ENCODE peak calls at places on chromosomes 3 and 15, in six cellular contexts. J, G, W, B, X and K are unnamed samples.

GRCh38 chr3:108608750-108609149 is 19.2 kb downstream of the DZIP3 start:
- DNase-seq in J (no peak), G (no peak), W (no peak), B (no peak), X (no peak), K (no peak)

GRCh38 chr3:3766140-3766539 is 33.1 kb upstream of the LRRN1 start:
- DNase-seq in J (no peak), G (no peak), W (no peak), B (no peak), X (no peak), K (no peak)

GRCh38 chr3:86748015-86748414 is 242.9 kb downstream of the VGLL3 start:
- DNase-seq in J (no peak), G (no peak), W (no peak), B (no peak), X (no peak), K (no peak)

GRCh38 chr15:76313731-76314130 is 2.5 kb upstream of the ETFA start:
- DNase-seq in J (no peak), G (no peak), W (no peak), B (no peak), X (no peak), K (no peak)

GRCh38 chr3:60303160-60303559 is 948.1 kb downstream of the FHIT start:
- DNase-seq in J (no peak), G (no peak), W (no peak), B (no peak), X (no peak), K (no peak)

GRCh38 chr3:86554346-86554745 is 436.6 kb downstream of the VGLL3 start:
- DNase-seq in J (no peak), G (peak), W (no peak), B (no peak), X (no peak), K (no peak)

GRCh38 chr3:55330355-55330754 is 156.8 kb downstream of the WNT5A start:
- DNase-seq in J (no peak), G (peak), W (no peak), B (no peak), X (no peak), K (no peak)

GRCh38 chr15:64842099-64842940 is 605 bp downstream of the PLEKHO2 start:
- DNase-seq in J (no peak), G (peak), W (peak), B (no peak), X (no peak), K (no peak)

GRCh38 chr3:141303481-141304223 is 64.7 kb upstream of the ZBTB38 start:
- DNase-seq in J (peak), G (peak), W (peak), B (peak), X (no peak), K (peak)

GRCh38 chr3:101744811-101745210 is 20.4 kb downstream of the CEP97 start:
- DNase-seq in J (no peak), G (no peak), W (no peak), B (no peak), X (no peak), K (no peak)

GRCh38 chr3:111333642-111334041 is 208.4 kb upstream of the CD96 start:
- DNase-seq in J (no peak), G (peak), W (no peak), B (no peak), X (no peak), K (no peak)

GRCh38 chr15:43410572-43411214 is 39.8 kb downstream of the TUBGCP4 start:
- DNase-seq in J (no peak), G (peak), W (no peak), B (no peak), X (no peak), K (no peak)

GRCh38 chr15:27831384-27832262 is 267.5 kb downstream of the OCA2 start:
- DNase-seq in J (no peak), G (no peak), W (no peak), B (no peak), X (no peak), K (no peak)

GRCh38 chr3:160038862-160039562 is 50.4 kb downstream of the IL12A start:
- DNase-seq in J (no peak), G (no peak), W (no peak), B (peak), X (no peak), K (no peak)

GRCh38 chr3:113896930-113897329 is 50.9 kb upstream of the ZDHHC23 start:
- DNase-seq in J (no peak), G (no peak), W (no peak), B (no peak), X (no peak), K (no peak)

GRCh38 chr3:69013256-69014021 is at the start of gene EOGT:
- DNase-seq in J (peak), G (peak), W (peak), B (peak), X (peak), K (no peak)

GRCh38 chr3:110243081-110243480 is 828.5 kb upstream of the NECTIN3 start:
- DNase-seq in J (no peak), G (no peak), W (no peak), B (no peak), X (no peak), K (no peak)

GRCh38 chr3:171551296-171551695 is 91.1 kb upstream of the TNIK start:
- DNase-seq in J (no peak), G (no peak), W (no peak), B (no peak), X (no peak), K (no peak)

GRCh38 chr3:12187448-12188327 is 29.0 kb upstream of the TIMP4 start:
- DNase-seq in J (peak), G (no peak), W (no peak), B (no peak), X (peak), K (no peak)

GRCh38 chr15:86231864-86232801 is 152.5 kb downstream of the AGBL1 start:
- DNase-seq in J (no peak), G (peak), W (peak), B (peak), X (no peak), K (peak)

GRCh38 chr15:39266882-39267281 is 314.0 kb upstream of the THBS1 start:
- DNase-seq in J (no peak), G (no peak), W (no peak), B (no peak), X (no peak), K (no peak)

GRCh38 chr3:47577583-47578118 is 1.0 kb downstream of the CSPG5 start:
- DNase-seq in J (no peak), G (no peak), W (no peak), B (peak), X (no peak), K (no peak)

GRCh38 chr3:123328851-123329635 is 119.8 kb downstream of the ADCY5 start:
- DNase-seq in J (peak), G (peak), W (peak), B (peak), X (peak), K (peak)

GRCh38 chr3:17466028-17466427 is 276.4 kb downstream of the TBC1D5 start:
- DNase-seq in J (no peak), G (peak), W (no peak), B (no peak), X (no peak), K (no peak)

GRCh38 chr3:193585530-193585929 is 7.5 kb upstream of the OPA1 start:
- DNase-seq in J (no peak), G (peak), W (no peak), B (no peak), X (no peak), K (no peak)

GRCh38 chr3:106508331-106508893 is 639.6 kb upstream of the CBLB start:
- DNase-seq in J (no peak), G (peak), W (no peak), B (no peak), X (no peak), K (no peak)

GRCh38 chr3:56806407-56806806 is 4.7 kb upstream of the ARHGEF3 start:
- DNase-seq in J (no peak), G (no peak), W (no peak), B (no peak), X (no peak), K (no peak)

GRCh38 chr3:5841609-5842008 is 654.1 kb downstream of the EDEM1 start:
- DNase-seq in J (no peak), G (no peak), W (no peak), B (no peak), X (no peak), K (no peak)

GRCh38 chr3:107458871-107459270 is 63.9 kb upstream of the BBX start:
- DNase-seq in J (no peak), G (no peak), W (no peak), B (peak), X (no peak), K (no peak)

GRCh38 chr3:148955544-148956346 is 35.6 kb upstream of the GYG1 start:
- DNase-seq in J (no peak), G (peak), W (peak), B (peak), X (no peak), K (no peak)

GRCh38 chr3:170811515-170811914 is 58.5 kb downstream of the RPL22L1 start:
- DNase-seq in J (no peak), G (peak), W (no peak), B (no peak), X (no peak), K (no peak)

GRCh38 chr3:12323237-12323636 is 34.4 kb downstream of the PPARG start:
- DNase-seq in J (no peak), G (no peak), W (no peak), B (no peak), X (no peak), K (no peak)

GRCh38 chr3:12824299-12824698 is 17.1 kb downstream of the RPL32 start:
- DNase-seq in J (no peak), G (no peak), W (no peak), B (no peak), X (no peak), K (no peak)

GRCh38 chr3:150236683-150237082 is 171.4 kb upstream of the TSC22D2 start:
- DNase-seq in J (no peak), G (no peak), W (no peak), B (no peak), X (no peak), K (no peak)

DNA sequence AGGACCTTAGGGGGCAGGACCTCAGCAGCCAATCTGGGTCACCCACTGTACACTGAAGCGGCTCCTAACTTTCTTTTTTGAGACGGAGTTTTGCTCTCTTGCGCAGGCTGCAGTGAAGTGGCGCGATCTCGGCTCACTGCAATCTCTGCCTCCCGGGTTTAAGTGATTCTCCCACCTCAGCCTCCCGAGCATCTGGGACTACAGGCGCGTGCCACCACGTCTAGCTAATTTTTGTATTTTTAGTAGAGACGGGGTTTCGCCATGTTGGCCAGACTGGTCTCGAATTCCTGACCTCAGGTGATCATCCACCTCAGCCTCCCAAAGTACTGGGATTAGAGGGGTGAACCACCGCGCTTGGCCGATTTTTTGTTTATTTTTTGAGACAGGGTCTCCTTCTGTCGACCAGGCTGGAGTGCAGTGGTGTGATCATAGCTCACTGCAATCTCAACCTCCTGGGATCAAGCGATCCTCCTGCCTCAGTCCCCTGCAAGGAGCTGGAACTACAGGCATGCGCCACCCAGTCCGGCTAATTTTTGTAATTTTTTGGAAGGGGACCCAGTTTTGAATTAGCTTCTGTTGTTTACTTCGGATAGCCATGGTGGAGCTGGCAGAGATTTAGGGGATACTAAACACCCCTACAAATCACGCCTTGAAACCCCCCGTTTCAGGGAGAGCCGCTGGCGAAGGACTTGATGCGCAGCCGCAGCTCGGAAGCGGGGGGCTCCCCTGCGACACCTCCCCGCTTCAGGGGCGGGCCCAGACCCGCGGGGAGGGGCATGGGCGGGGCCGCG is 1.5 kb upstream of the CLK3 start:
- DNase-seq in J (no peak), G (no peak), W (no peak), B (no peak), X (no peak), K (no peak)
- H3K27ac ChIP-seq in J (peak), G (no peak), W (no peak), B (peak), X (no peak), K (no peak)

DNA sequence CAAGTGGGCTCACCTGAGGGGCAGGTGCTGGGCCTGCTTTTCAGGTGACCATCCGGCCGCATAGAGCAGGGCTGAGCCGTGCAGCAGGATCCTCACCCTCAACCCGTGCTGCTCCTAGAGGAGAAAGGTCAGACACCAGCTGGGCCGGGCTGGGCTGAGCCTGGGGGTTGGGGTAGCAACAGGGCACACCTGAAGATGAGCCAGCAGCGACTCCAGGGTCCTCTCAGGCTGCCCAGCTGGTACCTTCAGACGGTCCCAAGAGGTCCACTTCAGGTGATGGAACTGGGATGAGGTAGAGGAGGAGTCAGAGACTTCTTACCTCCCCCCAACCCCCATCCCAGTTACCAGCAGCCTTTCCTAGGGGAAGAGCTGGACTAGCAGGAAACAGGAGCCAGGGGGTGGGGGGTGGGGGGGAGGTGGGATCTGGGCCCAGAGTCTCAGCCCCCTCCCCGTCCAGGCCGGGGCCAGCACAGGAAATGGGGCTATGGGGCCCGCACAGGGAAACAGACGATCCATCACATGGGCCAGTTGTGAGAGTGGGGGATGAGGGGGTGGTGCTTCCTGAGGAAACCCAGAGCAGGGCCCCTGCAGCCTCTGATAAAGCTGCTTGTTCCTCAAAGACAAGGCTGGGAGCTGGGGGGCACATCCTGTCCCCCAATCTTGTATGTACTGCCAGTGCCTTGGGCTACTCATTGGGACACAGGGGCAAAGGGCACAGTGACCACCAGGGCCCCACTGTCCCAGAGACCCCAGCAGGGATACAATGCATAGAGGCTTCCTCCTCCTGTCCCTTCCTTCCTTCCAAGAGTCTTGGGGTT is 3.0 kb downstream of the INKA1 start:
- DNase-seq in J (peak), G (no peak), W (peak), B (no peak), X (peak), K (no peak)
- H3K27ac ChIP-seq in J (peak), G (no peak), W (peak), B (peak), X (peak), K (no peak)

GRCh38 chr3:187042062-187042745 is 97.1 kb downstream of the RPL39L start:
- DNase-seq in J (peak), G (no peak), W (peak), B (no peak), X (no peak), K (no peak)
- H3K27ac ChIP-seq in J (peak), G (no peak), W (peak), B (peak), X (no peak), K (no peak)

DNA sequence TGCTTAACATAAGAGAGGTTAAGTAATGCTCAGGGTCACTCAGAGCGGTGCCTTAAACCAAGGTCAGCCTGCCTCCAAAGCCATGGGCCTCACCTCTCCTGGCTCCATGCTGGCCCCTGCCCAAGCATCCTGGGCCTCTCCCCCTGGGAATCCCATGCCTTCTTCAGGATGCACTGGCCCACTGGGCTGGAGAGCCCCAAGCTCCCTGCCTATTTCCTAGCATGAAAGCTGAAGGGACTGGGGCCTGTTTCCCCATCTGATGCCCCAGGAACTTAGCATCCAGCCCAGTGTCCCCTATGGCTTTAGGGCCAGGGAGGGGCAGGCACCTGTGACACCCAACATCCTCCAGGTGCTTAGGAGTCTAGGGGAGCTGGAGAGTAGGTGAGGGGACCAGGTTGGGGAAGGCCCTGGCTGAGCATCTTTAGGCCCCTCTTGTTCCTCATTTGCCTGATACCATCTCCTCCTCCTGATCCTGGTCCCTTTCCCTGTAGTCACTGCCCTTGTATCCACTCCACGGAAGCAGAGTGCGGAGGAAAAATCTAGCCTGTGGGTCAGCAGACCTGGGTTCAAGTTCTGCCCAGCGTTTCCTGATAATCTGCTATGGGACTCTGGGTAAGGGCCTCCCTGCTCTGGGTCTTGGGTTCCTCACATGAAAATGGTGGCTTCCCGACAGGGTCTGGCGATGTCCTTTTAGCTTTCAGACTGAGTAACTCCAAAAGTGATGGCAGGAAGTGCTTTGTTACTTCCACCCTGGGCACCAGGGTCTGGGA is 28.6 kb downstream of the EHD4 start:
- DNase-seq in J (no peak), G (no peak), W (no peak), B (no peak), X (no peak), K (no peak)
- H3K27ac ChIP-seq in J (no peak), G (peak), W (no peak), B (peak), X (peak), K (no peak)

GRCh38 chr3:42134867-42135464 is 43.8 kb downstream of the TRAK1 start:
- DNase-seq in J (no peak), G (peak), W (no peak), B (no peak), X (no peak), K (no peak)
- H3K27ac ChIP-seq in J (no peak), G (no peak), W (no peak), B (no peak), X (no peak), K (no peak)

DNA sequence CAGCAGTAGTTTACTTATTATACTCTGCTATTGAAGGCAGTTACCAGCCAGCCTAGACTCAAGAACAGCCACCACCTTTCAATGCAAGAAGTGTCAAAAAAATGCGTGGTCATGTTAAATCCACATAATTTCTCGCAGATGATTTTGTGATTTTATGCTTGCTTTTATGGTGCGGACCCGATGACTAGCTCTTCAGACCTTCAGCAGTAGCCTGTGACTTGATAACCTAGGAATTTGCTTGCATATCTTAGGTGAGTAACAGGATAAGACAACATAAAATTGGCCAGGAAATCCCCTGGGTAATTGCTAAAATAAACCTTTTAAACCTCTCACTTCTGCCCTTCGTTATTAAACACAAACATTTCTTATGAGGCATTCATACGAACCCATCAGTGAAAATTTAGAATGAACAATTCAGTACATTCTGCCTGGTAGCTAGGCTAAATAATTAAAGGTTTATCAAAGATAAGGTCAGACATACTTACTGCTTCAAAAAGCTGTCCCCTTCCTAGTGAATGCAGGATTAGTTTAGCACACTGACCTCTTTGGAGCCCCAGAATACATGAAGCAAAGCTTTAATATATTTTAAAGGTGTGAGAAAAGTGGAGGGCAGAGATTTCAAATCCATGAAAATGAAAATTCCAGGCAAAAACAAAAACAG is 798.8 kb downstream of the OTOL1 start:
- DNase-seq in J (no peak), G (peak), W (no peak), B (no peak), X (no peak), K (no peak)
- H3K27ac ChIP-seq in J (no peak), G (peak), W (no peak), B (no peak), X (no peak), K (no peak)

DNA sequence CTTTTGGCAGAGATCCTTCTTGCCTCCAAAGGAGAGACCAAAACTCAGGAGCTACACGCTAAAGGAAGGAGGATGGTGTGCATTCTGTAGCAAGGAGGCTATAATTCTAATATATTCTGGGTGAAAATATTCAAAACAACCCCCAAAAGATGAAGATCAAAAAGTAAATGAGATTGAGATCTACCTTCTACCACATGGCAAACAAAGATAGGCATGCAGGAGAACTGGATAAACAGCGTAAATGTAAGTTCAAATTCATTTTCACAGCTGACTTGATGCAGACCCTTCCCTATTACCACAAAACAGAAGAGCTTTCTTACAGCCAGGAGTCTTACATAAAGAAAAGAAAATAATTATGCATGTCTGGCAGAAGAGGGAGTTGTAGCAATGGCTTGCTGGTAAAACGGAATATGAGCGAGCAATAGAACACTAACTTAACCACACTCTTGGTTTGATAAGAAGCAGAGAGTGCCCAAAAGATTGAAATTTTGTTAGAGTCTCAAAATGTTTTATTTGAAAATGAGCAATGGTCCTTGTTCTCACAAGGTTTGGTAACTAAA is 272.7 kb downstream of the MECOM start:
- DNase-seq in J (no peak), G (peak), W (no peak), B (no peak), X (no peak), K (no peak)
- H3K27ac ChIP-seq in J (no peak), G (no peak), W (no peak), B (peak), X (no peak), K (no peak)

GRCh38 chr15:68354268-68354667 is 76.7 kb downstream of the FEM1B start:
- DNase-seq in J (no peak), G (no peak), W (no peak), B (no peak), X (no peak), K (no peak)
- H3K27ac ChIP-seq in J (no peak), G (no peak), W (no peak), B (no peak), X (peak), K (no peak)